ENCODE peak calls at places on chromosomes 13 and 19, in eight cellular contexts. Z, B, V, N, H, I, D and J are unnamed samples.
A peak's percentile ranks its signal among the peaks of the same experiment; 100 is the strongest.

GRCh38 chr19:51010066-51010795 is 8.8 kb upstream of the KLK8 start:
- DNase-seq in V (no peak), I (no peak), N (no peak), Z (no peak), D (no peak), B (no peak), H (no peak), J (no peak)

GRCh38 chr13:21625366-21625765 is 21.4 kb upstream of the MICU2 start:
- DNase-seq in Z (no peak), D (no peak), B (peak; percentile 35), N (peak; percentile 58), V (no peak), H (no peak), I (no peak), J (no peak)

GRCh38 chr19:38714354-38714778 is 29.9 kb downstream of the CAPN12 start:
- DNase-seq in H (no peak), D (no peak), I (no peak), V (no peak), N (no peak), Z (no peak), B (no peak), J (no peak)

GRCh38 chr13:110444226-110444653 is 117.3 kb downstream of the RAB20 start:
- DNase-seq in B (peak; percentile 44), Z (no peak), I (no peak), D (no peak), H (no peak), N (peak; percentile 53), V (no peak), J (no peak)

GRCh38 chr19:31339405-31339804 is 9.8 kb downstream of the TSHZ3 start:
- DNase-seq in N (no peak), I (no peak), B (no peak), D (no peak), H (no peak), Z (no peak), V (no peak), J (no peak)

GRCh38 chr13:110576070-110576394 is 14.5 kb upstream of the RAB20 start:
- DNase-seq in I (no peak), V (no peak), N (no peak), B (no peak), D (no peak), Z (no peak), H (no peak), J (no peak)

GRCh38 chr13:63094069-63094468 is 1678.4 kb upstream of the PCDH20 start:
- DNase-seq in B (no peak), Z (no peak), I (no peak), H (no peak), D (no peak), V (no peak), N (no peak), J (no peak)

GRCh38 chr13:102402292-102402691 is 444 bp upstream of the FGF14 start:
- DNase-seq in V (no peak), N (peak; percentile 31), H (no peak), B (peak; percentile 20), Z (no peak), I (no peak), D (peak; percentile 41), J (peak; percentile 2)

GRCh38 chr13:74040200-74040599 is 94.0 kb downstream of the KLF12 start:
- DNase-seq in D (peak; percentile 76), H (no peak), I (no peak), B (peak; percentile 44), V (no peak), N (peak; percentile 68), Z (peak; percentile 26), J (no peak)

GRCh38 chr19:28868836-28869235 is 344.1 kb downstream of the UQCRFS1 start:
- DNase-seq in Z (no peak), D (no peak), I (no peak), H (no peak), N (no peak), B (no peak), V (no peak), J (no peak)

GRCh38 chr13:67119481-67119883 is 110.7 kb downstream of the PCDH9 start:
- DNase-seq in B (peak; percentile 79), Z (no peak), D (no peak), N (peak; percentile 75), H (peak; percentile 10), I (peak; percentile 14), V (no peak), J (no peak)

GRCh38 chr19:12052571-12053169 is at the start of gene ZNF878:
- DNase-seq in I (peak; percentile 81), V (no peak), Z (peak; percentile 93), D (no peak), B (peak; percentile 90), N (no peak), H (peak; percentile 47), J (peak; percentile 29)

GRCh38 chr13:76036176-76036575 is 400.0 kb downstream of the LMO7 start:
- DNase-seq in V (no peak), B (peak; percentile 11), H (no peak), Z (no peak), D (no peak), I (no peak), N (no peak), J (no peak)